ENCODE peak calls at places on chromosomes 16 and 17, in four cellular contexts. X, C, A and H are unnamed samples.

GRCh38 chr16:70391881-70392481 is 45.3 kb downstream of the DDX19A start:
- DNase-seq in A (no peak), X (no peak), C (no peak), H (no peak)

GRCh38 chr16:81641403-81642106 is 137.5 kb upstream of the PLCG2 start:
- DNase-seq in X (peak), A (no peak), C (no peak), H (no peak)

GRCh38 chr16:14186954-14187306 is 115.8 kb downstream of the MRTFB start:
- DNase-seq in X (no peak), A (no peak), C (no peak), H (no peak)

GRCh38 chr16:8094696-8095095 is 495.6 kb downstream of the TMEM114 start:
- DNase-seq in C (no peak), A (no peak), X (no peak), H (no peak)

GRCh38 chr17:39867891-39868553 is at the start of gene ZPBP2:
- DNase-seq in C (no peak), X (no peak), A (no peak), H (no peak)

GRCh38 chr17:8210761-8211458 is 535 bp upstream of the AURKB start:
- DNase-seq in A (peak), X (no peak), C (no peak), H (no peak)

GRCh38 chr17:17700251-17700969 is 19.2 kb downstream of the RAI1 start:
- DNase-seq in A (no peak), C (no peak), X (peak), H (no peak)

GRCh38 chr17:41464682-41465081 is 2.5 kb downstream of the KRT32 start:
- DNase-seq in A (no peak), X (no peak), C (no peak), H (no peak)

GRCh38 chr16:58011652-58012051 is 10.4 kb downstream of the USB1 start:
- DNase-seq in C (no peak), X (no peak), A (peak), H (no peak)

GRCh38 chr17:45338023-45338781 is 21.4 kb upstream of the MAP3K14 start:
- DNase-seq in X (no peak), C (no peak), A (no peak), H (no peak)

GRCh38 chr16:66824006-66824405 is 6.8 kb downstream of the NAE1 start:
- DNase-seq in C (no peak), X (no peak), A (no peak), H (no peak)

GRCh38 chr17:77478281-77478680 is 337.5 kb downstream of the SEC14L1 start:
- DNase-seq in A (no peak), X (no peak), C (no peak), H (no peak)

GRCh38 chr16:2827831-2828520 is 2.1 kb upstream of the ZG16B start:
- DNase-seq in X (no peak), C (no peak), A (no peak), H (no peak)

GRCh38 chr17:41937970-41938851 is 7.8 kb downstream of the ODAD4 start:
- DNase-seq in A (no peak), X (no peak), C (no peak), H (peak)

GRCh38 chr17:78268960-78269892 is 37.8 kb downstream of the TMEM235 start:
- DNase-seq in C (no peak), X (no peak), A (no peak), H (no peak)

GRCh38 chr16:1363501-1364041 is 11.8 kb downstream of the GNPTG start:
- DNase-seq in C (no peak), X (peak), A (peak), H (peak)

GRCh38 chr17:20735796-20736195 is 156.3 kb downstream of the CDRT15L2 start:
- DNase-seq in C (no peak), A (no peak), X (no peak), H (no peak)

GRCh38 chr16:80791411-80791810 is 13.0 kb downstream of the CDYL2 start:
- DNase-seq in X (no peak), C (no peak), A (no peak), H (no peak)

GRCh38 chr16:31331807-31332301 is 23.1 kb upstream of the ITGAX start:
- DNase-seq in X (no peak), C (no peak), A (no peak), H (no peak)

GRCh38 chr16:30356401-30357084 is 1.4 kb upstream of the CD2BP2 start:
- DNase-seq in X (no peak), A (no peak), C (no peak), H (no peak)

GRCh38 chr16:89026121-89026612 is 49.2 kb upstream of the CBFA2T3 start:
- DNase-seq in X (peak), A (no peak), C (peak), H (peak)
- TF ChIP-seq CBFB in X (no peak), A (no peak), C (no peak), H (no peak)

DNA sequence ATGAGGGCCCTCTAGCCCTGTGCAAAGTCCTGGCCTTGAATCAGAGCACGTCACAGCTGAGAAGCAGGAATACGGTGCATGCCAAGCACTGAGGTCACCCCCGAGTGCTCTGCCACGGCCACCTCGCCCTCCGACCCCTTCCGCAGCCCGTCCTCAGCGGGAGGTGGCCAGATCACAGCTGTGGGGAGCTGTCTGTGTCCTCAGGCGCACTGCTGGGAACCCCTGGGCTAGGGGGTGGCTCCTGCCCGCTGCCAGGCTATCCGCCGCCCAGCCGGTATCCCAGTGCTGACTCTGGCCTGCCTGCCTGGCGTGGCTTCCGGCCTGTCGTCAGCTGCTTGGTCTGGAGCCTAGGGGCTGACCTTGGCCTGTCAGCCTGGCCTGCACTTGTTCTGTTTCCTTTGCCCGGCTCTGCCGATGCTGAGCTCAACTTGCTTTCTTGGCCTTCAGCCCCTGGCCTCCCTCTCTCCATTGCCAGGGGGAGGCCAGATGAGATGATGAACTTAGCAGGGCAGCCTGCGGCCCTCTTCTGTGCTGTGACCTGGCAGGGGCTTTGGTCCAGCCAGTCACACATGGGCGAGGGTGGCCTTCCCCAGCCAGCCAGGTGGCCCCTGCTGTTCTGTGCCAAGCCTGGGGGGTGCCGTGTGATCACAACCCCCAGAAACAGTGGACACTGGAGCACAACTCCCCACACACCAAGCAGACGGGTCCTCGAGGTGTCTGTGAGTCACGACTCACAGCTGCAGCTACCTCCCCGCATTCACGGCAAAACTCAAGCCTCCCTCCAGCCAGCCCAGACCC is 77.4 kb downstream of the ZDHHC7 start:
- DNase-seq in X (no peak), A (peak), C (no peak), H (no peak)
- TF ChIP-seq CBFB in X (no peak), A (no peak), C (no peak), H (no peak)

GRCh38 chr17:4944163-4944553 is 4.1 kb downstream of the RNF167 start:
- DNase-seq in C (no peak), A (no peak), X (no peak), H (no peak)

GRCh38 chr17:4946312-4946976 is 1.9 kb downstream of the PFN1 start:
- DNase-seq in C (no peak), A (no peak), X (no peak), H (no peak)

GRCh38 chr17:4945944-4946280 is 2.4 kb downstream of the PFN1 start:
- DNase-seq in A (no peak), C (no peak), X (no peak), H (no peak)

GRCh38 chr17:4944554-4945175 is 3.7 kb downstream of the PFN1 start:
- DNase-seq in X (no peak), C (no peak), A (no peak), H (no peak)

DNA sequence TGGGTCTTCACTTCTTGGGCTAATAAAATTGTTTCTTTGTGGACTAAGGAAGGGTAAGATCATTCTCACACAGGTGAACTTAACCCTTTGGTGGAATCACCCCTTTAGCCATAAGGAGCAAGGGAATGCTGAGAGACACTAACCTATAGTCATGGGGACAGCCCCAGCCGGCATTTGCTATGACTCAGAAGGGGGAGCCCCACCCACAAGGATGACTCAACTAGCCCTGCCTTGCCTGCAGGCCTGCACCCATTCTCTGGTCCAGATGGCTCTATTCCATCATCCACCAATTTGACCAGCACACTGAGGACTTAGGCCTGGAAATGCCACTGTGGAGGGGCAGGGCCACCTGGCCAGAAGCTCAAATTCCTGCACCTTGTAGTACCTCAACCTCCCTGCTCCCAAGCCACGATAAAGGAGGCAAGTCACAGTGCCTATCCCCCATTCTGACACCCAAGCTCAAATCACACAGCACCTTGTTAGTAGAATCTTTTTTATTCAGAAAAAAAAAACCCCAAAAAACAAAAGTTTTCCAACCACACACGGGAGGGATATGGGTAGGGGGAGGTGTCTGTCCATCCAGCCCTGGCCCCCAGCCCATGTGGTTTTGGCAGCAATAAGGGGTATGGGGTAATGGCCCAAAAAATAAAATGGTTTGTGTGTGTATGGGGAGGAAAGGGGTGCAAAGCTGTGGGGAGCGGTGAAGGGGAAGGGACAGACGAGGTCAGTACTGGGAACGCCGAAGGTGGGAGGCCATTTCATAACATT is 3.0 kb downstream of the PFN1 start:
- DNase-seq in A (peak), X (no peak), C (peak), H (peak)
- TF ChIP-seq CBFB in A (no peak), X (no peak), C (peak), H (no peak)

DNA sequence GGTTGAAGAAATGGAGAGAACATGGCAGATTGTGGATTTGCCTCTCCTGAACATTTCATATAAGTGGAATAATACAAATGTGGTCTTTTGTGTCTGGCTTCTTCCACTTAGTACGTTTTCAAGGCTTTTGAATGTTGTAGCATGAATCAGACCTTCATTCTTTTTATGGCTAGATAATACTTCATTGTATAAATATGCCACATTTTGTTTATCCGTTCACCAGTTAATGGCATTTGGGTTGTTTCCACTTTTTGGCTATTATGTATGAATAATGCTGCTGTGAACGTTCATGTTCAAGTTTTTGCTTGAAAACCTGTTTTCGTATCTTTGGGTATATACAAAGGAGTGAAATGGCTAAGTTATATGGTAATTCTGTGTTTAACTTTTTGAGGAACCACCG is 130.4 kb downstream of the TANC2 start:
- DNase-seq in X (no peak), A (no peak), C (no peak), H (no peak)
- TF ChIP-seq CBFB in X (no peak), A (no peak), C (no peak), H (no peak)

DNA sequence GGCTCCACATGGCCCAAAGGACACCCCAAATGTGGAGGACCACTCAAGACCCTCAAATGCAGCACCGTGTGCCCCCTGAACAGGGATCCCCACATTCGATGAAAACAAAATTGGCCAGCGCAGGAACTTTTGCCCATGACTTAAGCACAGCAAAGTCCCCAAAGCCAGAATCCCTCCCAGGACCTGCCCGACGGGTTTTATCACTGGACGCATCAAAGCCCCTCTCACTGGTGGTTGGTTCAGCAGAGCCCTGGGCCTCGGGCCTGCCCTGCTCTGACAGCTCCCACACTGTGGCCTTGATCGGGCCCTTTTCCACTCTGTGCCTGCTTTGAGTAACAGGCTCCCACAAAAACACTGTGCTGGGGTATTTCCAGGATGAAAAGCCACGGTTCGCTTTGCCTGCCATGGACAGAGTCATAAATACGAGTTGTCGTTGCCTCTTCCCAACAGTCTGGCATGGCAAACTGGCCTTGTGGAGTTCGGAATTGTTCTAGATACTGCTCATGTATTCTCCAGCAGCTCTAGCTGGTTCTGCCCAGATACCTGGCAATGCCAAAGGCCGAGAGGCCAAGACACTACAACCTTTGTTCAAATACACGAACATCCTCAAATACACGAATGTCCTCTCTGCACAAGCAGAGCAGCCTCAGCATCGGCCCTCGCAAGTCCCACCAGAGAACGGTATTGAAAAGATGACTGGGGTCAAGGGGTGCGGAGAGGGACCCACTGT is 46.4 kb downstream of the TBC1D16 start:
- DNase-seq in C (no peak), X (no peak), A (no peak), H (no peak)
- TF ChIP-seq CBFB in C (no peak), X (no peak), A (no peak), H (no peak)

GRCh38 chr16:9840761-9841665 is 341.2 kb downstream of the GRIN2A start:
- DNase-seq in A (no peak), C (peak), X (no peak), H (no peak)

GRCh38 chr16:9837481-9837880 is 344.7 kb downstream of the GRIN2A start:
- DNase-seq in X (no peak), C (no peak), A (no peak), H (no peak)

GRCh38 chr16:9836118-9836736 is 346.0 kb downstream of the GRIN2A start:
- DNase-seq in C (no peak), X (no peak), A (no peak), H (peak)
- TF ChIP-seq CBFB in C (no peak), X (no peak), A (no peak), H (no peak)

DNA sequence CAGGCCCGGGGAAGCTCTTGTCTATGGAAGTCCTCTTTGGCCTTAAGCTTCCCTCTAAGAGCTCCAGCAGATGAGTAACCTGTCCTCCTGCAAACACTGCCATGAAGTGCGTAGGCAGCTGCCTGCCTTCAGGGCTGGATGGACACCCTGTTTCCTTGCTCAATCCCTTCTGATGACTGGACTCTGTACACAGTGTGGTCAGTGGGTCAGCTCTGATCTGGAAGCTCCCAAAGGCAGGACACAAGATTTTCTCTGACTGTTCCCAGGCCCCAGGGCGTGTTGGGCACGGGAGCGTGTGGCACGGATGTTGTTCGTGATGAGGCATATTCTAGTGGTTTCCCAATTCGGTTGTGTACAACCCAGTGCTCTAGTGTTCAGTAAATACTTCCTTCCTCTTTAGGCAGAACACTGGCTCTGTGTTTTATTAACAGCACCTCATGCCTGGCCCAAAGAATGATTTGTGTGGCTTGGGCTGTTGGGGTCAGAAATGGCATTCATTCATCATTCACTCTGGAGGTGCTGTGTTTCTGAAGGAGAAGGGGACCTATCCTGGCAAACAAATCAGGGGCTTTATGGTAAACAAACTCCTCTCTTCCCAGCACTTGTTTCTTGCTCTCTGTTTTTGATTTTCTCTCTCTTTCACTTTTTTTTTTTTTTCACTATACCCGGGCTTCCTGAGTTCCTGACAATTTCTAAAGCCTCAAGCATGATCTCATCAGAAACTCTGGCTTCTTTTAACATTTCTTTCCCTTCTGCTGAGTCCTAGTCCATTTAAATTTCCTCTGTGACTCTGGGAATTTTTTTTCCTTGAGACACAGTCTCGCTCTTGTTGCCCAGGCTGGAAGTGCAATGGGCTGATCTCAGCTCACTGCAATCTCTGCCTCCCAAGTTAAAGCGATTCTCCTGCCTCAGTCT is 12.0 kb upstream of the RNF157 start:
- DNase-seq in X (no peak), C (no peak), A (peak), H (no peak)
- TF ChIP-seq CBFB in X (no peak), C (peak), A (peak), H (no peak)

GRCh38 chr17:81926451-81927144 is 937 bp downstream of the MAFG start:
- DNase-seq in C (no peak), A (peak), X (peak), H (peak)
- TF ChIP-seq CBFB in C (no peak), A (peak), X (no peak), H (no peak)

GRCh38 chr17:63439682-63440081 is 6.4 kb downstream of the CYB561 start:
- DNase-seq in X (no peak), C (no peak), A (no peak), H (no peak)
- TF ChIP-seq CBFB in X (no peak), C (no peak), A (no peak), H (no peak)

GRCh38 chr16:78930561-78930960 is 670.0 kb downstream of the MAF start:
- DNase-seq in X (no peak), A (no peak), C (no peak), H (no peak)

GRCh38 chr16:78929798-78930197 is 670.7 kb downstream of the MAF start:
- DNase-seq in C (no peak), A (no peak), X (no peak), H (peak)

GRCh38 chr16:78931267-78932060 is 669.1 kb downstream of the MAF start:
- DNase-seq in A (no peak), X (no peak), C (no peak), H (no peak)

GRCh38 chr16:78925071-78925714 is 675.3 kb downstream of the MAF start:
- DNase-seq in C (no peak), A (peak), X (peak), H (peak)

DNA sequence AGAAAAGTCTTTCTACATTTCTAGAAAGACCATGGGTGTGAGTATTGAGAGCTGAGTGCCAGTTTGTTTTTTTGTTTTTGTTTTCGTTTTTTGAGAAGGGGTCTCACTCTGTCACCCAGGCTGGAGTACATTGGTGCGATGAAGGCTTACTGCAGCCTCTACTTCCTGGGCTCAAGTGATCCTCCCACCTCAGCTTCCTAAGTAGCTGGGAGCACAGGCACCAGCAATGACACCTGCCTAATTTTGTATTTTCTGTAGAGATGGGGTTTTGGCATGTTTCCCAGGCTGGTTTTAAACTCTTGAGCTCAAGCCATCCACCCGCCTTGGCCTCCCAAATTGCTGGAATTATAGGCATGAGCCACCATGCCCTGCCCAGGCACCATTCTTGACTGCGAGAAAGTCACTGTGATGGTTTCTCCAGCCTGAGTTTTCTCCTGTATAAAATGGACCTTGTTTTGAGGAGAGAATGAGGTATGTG is 673.8 kb downstream of the MAF start:
- DNase-seq in X (no peak), A (no peak), C (no peak), H (no peak)
- TF ChIP-seq CBFB in X (no peak), A (no peak), C (no peak), H (no peak)